ENCODE peak calls at places on chromosomes 4 and X, in five cellular contexts. V, N, C, A and F are unnamed samples.

GRCh38 chrX:107686792-107687191 is 58.5 kb downstream of the PRPS1 start:
- DNase-seq in A (no peak), N (no peak), C (no peak), V (no peak), F (no peak)

GRCh38 chr4:108519208-108519833 is 101.1 kb upstream of the RPL34 start:
- DNase-seq in C (no peak), N (no peak), V (no peak), A (no peak), F (no peak)

GRCh38 chrX:103919336-103919682 is 43.1 kb upstream of the TMSB15B start:
- DNase-seq in A (no peak), V (peak; percentile 72), N (no peak), C (peak; percentile 17), F (no peak)

GRCh38 chr4:101288365-101289145 is 58.8 kb downstream of the PPP3CA start:
- DNase-seq in V (no peak), N (no peak), A (no peak), C (no peak), F (no peak)

GRCh38 chrX:24805201-24805600 is 111.5 kb downstream of the POLA1 start:
- DNase-seq in N (no peak), A (no peak), V (no peak), C (no peak), F (no peak)

GRCh38 chrX:23883737-23884354 is 23.9 kb downstream of the APOO start:
- DNase-seq in A (no peak), V (peak; percentile 79), N (no peak), C (no peak), F (no peak)

GRCh38 chrX:39162322-39162721 is 361.1 kb downstream of the MID1IP1 start:
- DNase-seq in V (no peak), A (no peak), C (peak; percentile 57), N (peak; percentile 42), F (peak; percentile 38)

GRCh38 chr4:79284893-79285292 is 41.0 kb downstream of the NAA11 start:
- DNase-seq in A (no peak), C (no peak), N (no peak), V (no peak), F (no peak)

GRCh38 chrX:24988314-24988713 is 27.5 kb downstream of the ARX start:
- DNase-seq in N (no peak), C (no peak), V (no peak), A (no peak), F (no peak)

GRCh38 chr4:53987761-53988171 is 76.6 kb downstream of the CHIC2 start:
- DNase-seq in N (no peak), V (no peak), C (no peak), A (no peak), F (no peak)
- H3K4me1 ChIP-seq in N (peaks cover 7% of the 10 kb centered on the region), V (no peaks in the 10 kb centered on the region), C (no peaks in the 10 kb centered on the region), A (no peaks in the 10 kb centered on the region), F (peaks cover 9% of the 10 kb centered on the region)

GRCh38 chr4:123396294-123397275 is at the start of gene SPRY1:
- DNase-seq in N (peak; percentile 63), A (peak; percentile 91), C (peak; percentile 93), V (peak; percentile 35), F (peak; percentile 96)
- TF ChIP-seq POLR2A in N (peak; percentile 40), A (peak; percentile 83), C (peak; percentile 85), V (no peak), F (peak; percentile 30)

GRCh38 chr4:20318011-20318898 is 66.5 kb downstream of the SLIT2 start:
- DNase-seq in V (no peak), A (no peak), C (no peak), N (no peak), F (no peak)

GRCh38 chr4:20317424-20317985 is 65.8 kb downstream of the SLIT2 start:
- DNase-seq in V (no peak), N (no peak), C (no peak), A (no peak), F (no peak)

GRCh38 chr4:20319785-20320184 is 68.1 kb downstream of the SLIT2 start:
- DNase-seq in V (no peak), C (no peak), A (no peak), N (no peak), F (no peak)

GRCh38 chr4:20318899-20319291 is 67.2 kb downstream of the SLIT2 start:
- DNase-seq in N (no peak), A (no peak), V (no peak), C (no peak), F (no peak)

GRCh38 chr4:20320232-20320631 is 68.5 kb downstream of the SLIT2 start:
- DNase-seq in A (no peak), C (no peak), N (no peak), V (no peak), F (no peak)
- H3K4me1 ChIP-seq in A (no peaks in the 10 kb centered on the region), C (no peaks in the 10 kb centered on the region), N (no peaks in the 10 kb centered on the region), V (no peaks in the 10 kb centered on the region), F (no peaks in the 10 kb centered on the region)

GRCh38 chrX:115562492-115562872 is 1.5 kb downstream of the PLS3 start:
- DNase-seq in A (no peak), V (peak; percentile 19), N (no peak), C (no peak), F (no peak)
- TF ChIP-seq POLR2A in A (no peak), V (no peak), N (no peak), C (no peak), F (no peak)

GRCh38 chr4:4856071-4857000 is 3.1 kb upstream of the MSX1 start:
- DNase-seq in C (no peak), A (no peak), N (no peak), V (no peak), F (no peak)

GRCh38 chr4:4858527-4858926 is 938 bp upstream of the MSX1 start:
- DNase-seq in C (no peak), N (peak; percentile 9), A (no peak), V (no peak), F (no peak)

GRCh38 chr4:4855293-4856070 is 4.0 kb upstream of the MSX1 start:
- DNase-seq in V (no peak), N (no peak), A (no peak), C (no peak), F (no peak)

GRCh38 chr4:4857809-4858508 is 1.5 kb upstream of the MSX1 start:
- DNase-seq in A (no peak), N (no peak), V (no peak), C (no peak), F (no peak)

DNA sequence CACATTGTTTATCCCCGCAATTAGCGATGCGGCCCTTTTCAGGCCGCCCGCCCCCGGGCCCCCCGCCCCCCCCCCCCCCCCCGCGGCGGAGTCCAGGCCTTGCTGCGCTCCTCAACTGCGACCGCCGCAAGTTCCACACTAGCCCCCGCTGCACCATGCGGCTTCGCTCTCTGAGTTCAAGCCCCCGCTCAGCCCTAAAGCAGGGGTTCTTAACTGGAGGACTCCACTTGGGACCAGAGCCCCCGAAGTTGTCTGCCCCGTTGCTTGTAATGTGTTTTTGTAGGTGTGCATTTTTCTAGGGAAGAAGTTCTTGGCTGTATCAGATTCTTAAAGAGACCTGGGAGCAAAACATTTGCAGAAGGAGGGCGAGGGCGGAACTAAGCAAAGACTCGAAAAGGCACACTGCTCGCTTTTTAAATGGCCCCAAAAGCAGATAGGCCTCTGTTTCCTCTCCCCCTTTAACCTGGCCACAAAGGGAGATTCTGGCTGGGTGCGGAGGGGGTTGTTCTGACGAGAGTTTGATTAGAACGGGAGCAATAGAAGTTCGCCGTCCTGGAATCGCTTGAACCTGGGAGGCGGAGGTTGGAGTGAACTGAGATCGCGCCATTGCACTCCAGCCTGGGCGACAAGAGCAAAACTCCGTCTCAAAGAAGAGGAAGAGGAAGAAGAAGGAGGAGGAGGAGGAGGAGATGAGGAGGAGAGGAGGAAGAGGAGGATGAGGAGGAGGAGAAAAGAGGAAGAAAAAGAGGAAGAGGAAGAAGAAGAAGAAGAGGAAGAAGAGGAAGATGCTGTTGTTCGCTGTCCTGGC is 2.3 kb upstream of the MSX1 start:
- DNase-seq in N (no peak), C (no peak), A (no peak), V (no peak), F (no peak)
- H3K4me1 ChIP-seq in N (peaks cover 4% of the 10 kb centered on the region), C (peaks cover 48% of the 10 kb centered on the region), A (no peaks in the 10 kb centered on the region), V (no peaks in the 10 kb centered on the region), F (peaks cover 30% of the 10 kb centered on the region)

GRCh38 chr4:40309250-40309774 is 25.8 kb upstream of the CHRNA9 start:
- DNase-seq in V (peak; percentile 66), N (peak; percentile 92), C (peak; percentile 94), A (peak; percentile 86), F (peak; percentile 97)
- TF ChIP-seq POLR2A in V (no peak), N (no peak), C (no peak), A (no peak), F (no peak)

GRCh38 chr4:145299380-145300076 is 119.1 kb upstream of the OTUD4 start:
- DNase-seq in A (no peak), V (no peak), N (no peak), C (no peak), F (no peak)
- H3K4me1 ChIP-seq in A (no peaks in the 10 kb centered on the region), V (no peaks in the 10 kb centered on the region), N (no peaks in the 10 kb centered on the region), C (peaks cover 8% of the 10 kb centered on the region), F (no peaks in the 10 kb centered on the region)

GRCh38 chr4:83040269-83040668 is 5.3 kb downstream of the COPS4 start:
- DNase-seq in V (no peak), C (no peak), A (no peak), N (no peak), F (no peak)

GRCh38 chr4:83028976-83029375 is 6.0 kb upstream of the COPS4 start:
- DNase-seq in N (no peak), V (no peak), A (no peak), C (no peak), F (no peak)

GRCh38 chr4:83036991-83037390 is 2.0 kb downstream of the COPS4 start:
- DNase-seq in V (no peak), N (no peak), A (no peak), C (no peak), F (no peak)

GRCh38 chr4:83029688-83030087 is 5.3 kb upstream of the COPS4 start:
- DNase-seq in V (no peak), C (no peak), A (no peak), N (no peak), F (no peak)

GRCh38 chr4:83034630-83035494 is at the start of gene COPS4:
- DNase-seq in V (peak; percentile 87), N (peak; percentile 94), A (peak; percentile 98), C (peak; percentile 97), F (peak; percentile 99)
- TF ChIP-seq POLR2A in V (peak; percentile 58), N (peak; percentile 5), A (peak; percentile 76), C (peak; percentile 77), F (peak; percentile 10)

DNA sequence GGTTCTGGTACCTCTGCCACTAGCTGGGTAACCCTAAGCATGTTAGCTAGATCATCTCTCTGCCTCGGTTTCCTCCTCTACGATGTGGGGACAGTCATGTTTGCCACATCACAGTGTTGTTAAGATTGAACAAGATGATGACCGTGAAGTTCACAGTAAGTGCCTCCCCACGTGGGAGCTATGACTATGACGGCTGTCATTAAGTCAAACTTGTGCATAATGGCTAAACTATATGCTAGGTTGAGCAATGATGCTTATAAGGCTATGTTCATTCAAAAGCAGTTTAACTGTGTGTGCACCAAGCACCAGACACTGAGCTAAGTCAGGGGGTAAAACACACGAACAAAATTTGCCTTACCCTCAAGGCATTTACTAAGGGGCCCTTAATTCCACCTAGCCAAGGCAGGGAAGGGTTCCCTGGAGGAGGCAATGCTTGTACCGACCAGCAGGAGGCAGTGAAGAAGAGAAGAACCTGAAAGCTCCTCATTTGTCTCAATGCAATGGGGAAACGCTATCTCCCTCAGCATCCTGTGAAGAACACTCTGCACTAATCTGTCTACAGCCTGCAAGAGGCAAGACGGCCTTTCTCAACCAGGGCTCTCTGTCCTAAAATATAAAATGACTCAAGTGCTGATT is 52.9 kb downstream of the MAP7D2 start:
- DNase-seq in N (no peak), A (no peak), C (no peak), V (no peak), F (no peak)
- H3K4me1 ChIP-seq in N (no peaks in the 10 kb centered on the region), A (no peaks in the 10 kb centered on the region), C (no peaks in the 10 kb centered on the region), V (peaks cover 44% of the 10 kb centered on the region), F (no peaks in the 10 kb centered on the region)